ENCODE peak calls at places on chromosomes 11 and 22, in six cellular contexts. One of them, this sample, is unnamed.

GRCh38 chr11:43327987-43328386 is 16.2 kb downstream of the API5 start:
- DNase-seq in GM12878: no peak
- DNase-seq in pancreas: no peak
- DNase-seq in prostate gland: no peak
- DNase-seq in heart right ventricle: no peak
- DNase-seq in heart left ventricle: no peak
- DNase-seq in this sample: no peak

GRCh38 chr22:44127353-44127752 is 53.4 kb upstream of the PARVG start:
- DNase-seq in GM12878: no peak
- DNase-seq in pancreas: no peak
- DNase-seq in prostate gland: no peak
- DNase-seq in heart right ventricle: no peak
- DNase-seq in heart left ventricle: peak; percentile 50
- DNase-seq in this sample: no peak

GRCh38 chr22:50678218-50678650 is 5.6 kb downstream of the SHANK3 start:
- DNase-seq in GM12878: no peak
- DNase-seq in pancreas: no peak
- DNase-seq in prostate gland: no peak
- DNase-seq in heart right ventricle: no peak
- DNase-seq in heart left ventricle: no peak
- DNase-seq in this sample: no peak

GRCh38 chr11:60921777-60922335 is 2.4 kb upstream of the TMEM132A start:
- DNase-seq in GM12878: no peak
- DNase-seq in pancreas: no peak
- DNase-seq in prostate gland: no peak
- DNase-seq in heart right ventricle: no peak
- DNase-seq in heart left ventricle: no peak
- DNase-seq in this sample: no peak

GRCh38 chr11:48538991-48539390 is 50.4 kb downstream of the OR4A47 start:
- DNase-seq in GM12878: no peak
- DNase-seq in pancreas: no peak
- DNase-seq in prostate gland: no peak
- DNase-seq in heart right ventricle: no peak
- DNase-seq in heart left ventricle: no peak
- DNase-seq in this sample: no peak

GRCh38 chr22:35863432-35863831 is 145.8 kb downstream of the APOL5 start:
- DNase-seq in GM12878: no peak
- DNase-seq in pancreas: no peak
- DNase-seq in prostate gland: no peak
- DNase-seq in heart right ventricle: no peak
- DNase-seq in heart left ventricle: no peak
- DNase-seq in this sample: no peak

GRCh38 chr22:43375951-43376455 is 32.8 kb upstream of the SCUBE1 start:
- DNase-seq in GM12878: no peak
- DNase-seq in pancreas: no peak
- DNase-seq in prostate gland: no peak
- DNase-seq in heart right ventricle: no peak
- DNase-seq in heart left ventricle: no peak
- DNase-seq in this sample: no peak

GRCh38 chr11:109604506-109604905 is 182.5 kb downstream of the C11orf87 start:
- DNase-seq in GM12878: no peak
- DNase-seq in pancreas: no peak
- DNase-seq in prostate gland: no peak
- DNase-seq in heart right ventricle: no peak
- DNase-seq in heart left ventricle: no peak
- DNase-seq in this sample: no peak

GRCh38 chr11:74462009-74462408 is 5.3 kb downstream of the KCNE3 start:
- DNase-seq in GM12878: no peak
- DNase-seq in pancreas: peak; percentile 82
- DNase-seq in prostate gland: no peak
- DNase-seq in heart right ventricle: peak; percentile 74
- DNase-seq in heart left ventricle: peak; percentile 81
- DNase-seq in this sample: peak; percentile 83

GRCh38 chr11:41878158-41878557 is 418.7 kb upstream of the LRRC4C start:
- DNase-seq in GM12878: no peak
- DNase-seq in pancreas: no peak
- DNase-seq in prostate gland: no peak
- DNase-seq in heart right ventricle: no peak
- DNase-seq in heart left ventricle: no peak
- DNase-seq in this sample: no peak

GRCh38 chr22:20166703-20167102 is 15.8 kb upstream of the CCDC188 start:
- DNase-seq in GM12878: no peak
- DNase-seq in pancreas: no peak
- DNase-seq in prostate gland: no peak
- DNase-seq in heart right ventricle: no peak
- DNase-seq in heart left ventricle: no peak
- DNase-seq in this sample: no peak

GRCh38 chr11:2681408-2682145 is 18.2 kb downstream of the KCNQ1OT1 start:
- DNase-seq in GM12878: no peak
- DNase-seq in pancreas: no peak
- DNase-seq in prostate gland: no peak
- DNase-seq in heart right ventricle: no peak
- DNase-seq in heart left ventricle: no peak
- DNase-seq in this sample: peak; percentile 38

GRCh38 chr11:126474220-126474619 is 118.7 kb downstream of the ST3GAL4 start:
- DNase-seq in GM12878: no peak
- DNase-seq in pancreas: peak; percentile 89
- DNase-seq in prostate gland: no peak
- DNase-seq in heart right ventricle: no peak
- DNase-seq in heart left ventricle: peak; percentile 55
- DNase-seq in this sample: no peak

GRCh38 chr22:46063861-46064235 is 86.5 kb upstream of the PPARA start:
- DNase-seq in GM12878: no peak
- DNase-seq in pancreas: peak; percentile 41
- DNase-seq in prostate gland: peak; percentile 61
- DNase-seq in heart right ventricle: no peak
- DNase-seq in heart left ventricle: no peak
- DNase-seq in this sample: peak; percentile 26

GRCh38 chr22:37898441-37899181 is 7.5 kb upstream of the MICALL1 start:
- DNase-seq in GM12878: no peak
- DNase-seq in pancreas: peak; percentile 81
- DNase-seq in prostate gland: peak; percentile 81
- DNase-seq in heart right ventricle: no peak
- DNase-seq in heart left ventricle: no peak
- DNase-seq in this sample: no peak

GRCh38 chr11:67420646-67421420 is 5.4 kb downstream of the CARNS1 start:
- DNase-seq in GM12878: no peak
- DNase-seq in pancreas: peak; percentile 100
- DNase-seq in prostate gland: peak; percentile 96
- DNase-seq in heart right ventricle: peak; percentile 98
- DNase-seq in heart left ventricle: peak; percentile 97
- DNase-seq in this sample: peak; percentile 95

GRCh38 chr22:36348760-36349159 is 39.0 kb downstream of the MYH9 start:
- DNase-seq in GM12878: no peak
- DNase-seq in pancreas: no peak
- DNase-seq in prostate gland: no peak
- DNase-seq in heart right ventricle: peak; percentile 5
- DNase-seq in heart left ventricle: no peak
- DNase-seq in this sample: peak; percentile 73

GRCh38 chr11:102047305-102047924 is at the start of gene CFAP300:
- DNase-seq in GM12878: no peak
- DNase-seq in pancreas: peak; percentile 77
- DNase-seq in prostate gland: peak; percentile 77
- DNase-seq in heart right ventricle: peak; percentile 94
- DNase-seq in heart left ventricle: peak; percentile 88
- DNase-seq in this sample: peak; percentile 94

GRCh38 chr11:35281169-35281591 is 138.2 kb downstream of the SLC1A2 start:
- DNase-seq in GM12878: no peak
- DNase-seq in pancreas: no peak
- DNase-seq in prostate gland: no peak
- DNase-seq in heart right ventricle: no peak
- DNase-seq in heart left ventricle: no peak
- DNase-seq in this sample: no peak

GRCh38 chr11:122113836-122114235 is 2.2 kb downstream of the BLID start:
- DNase-seq in GM12878: no peak
- DNase-seq in pancreas: no peak
- DNase-seq in prostate gland: no peak
- DNase-seq in heart right ventricle: no peak
- DNase-seq in heart left ventricle: no peak
- DNase-seq in this sample: no peak

GRCh38 chr11:3346587-3346986 is 32.4 kb downstream of the ZNF195 start:
- DNase-seq in GM12878: no peak
- DNase-seq in pancreas: no peak
- DNase-seq in prostate gland: no peak
- DNase-seq in heart right ventricle: no peak
- DNase-seq in heart left ventricle: no peak
- DNase-seq in this sample: no peak

GRCh38 chr22:36486619-36487384 is 5.4 kb upstream of the TXN2 start:
- DNase-seq in GM12878: no peak
- DNase-seq in pancreas: no peak
- DNase-seq in prostate gland: peak; percentile 36
- DNase-seq in heart right ventricle: no peak
- DNase-seq in heart left ventricle: peak; percentile 53
- DNase-seq in this sample: no peak

GRCh38 chr11:108558222-108558621 is 35.3 kb downstream of the EXPH5 start:
- DNase-seq in GM12878: peak; percentile 56
- DNase-seq in pancreas: no peak
- DNase-seq in prostate gland: no peak
- DNase-seq in heart right ventricle: no peak
- DNase-seq in heart left ventricle: no peak
- DNase-seq in this sample: no peak

GRCh38 chr11:36509265-36509664 is 807 bp downstream of the TRAF6 start:
- DNase-seq in GM12878: no peak
- DNase-seq in pancreas: no peak
- DNase-seq in prostate gland: no peak
- DNase-seq in heart right ventricle: no peak
- DNase-seq in heart left ventricle: no peak
- DNase-seq in this sample: no peak

GRCh38 chr11:67652965-67653845 is 2.7 kb upstream of the ACY3 start:
- DNase-seq in GM12878: no peak
- DNase-seq in pancreas: no peak
- DNase-seq in prostate gland: no peak
- DNase-seq in heart right ventricle: no peak
- DNase-seq in heart left ventricle: no peak
- DNase-seq in this sample: peak; percentile 47

GRCh38 chr11:12950681-12951080 is 58.4 kb upstream of the RASSF10 start:
- DNase-seq in GM12878: no peak
- DNase-seq in pancreas: no peak
- DNase-seq in prostate gland: no peak
- DNase-seq in heart right ventricle: no peak
- DNase-seq in heart left ventricle: no peak
- DNase-seq in this sample: no peak

GRCh38 chr11:12121504-12121903 is 11.1 kb downstream of the MICAL2 start:
- DNase-seq in GM12878: no peak
- DNase-seq in pancreas: no peak
- DNase-seq in prostate gland: no peak
- DNase-seq in heart right ventricle: no peak
- DNase-seq in heart left ventricle: no peak
- DNase-seq in this sample: no peak

GRCh38 chr11:116840746-116841296 is 3.4 kb upstream of the APOA1 start:
- DNase-seq in GM12878: no peak
- DNase-seq in pancreas: no peak
- DNase-seq in prostate gland: no peak
- DNase-seq in heart right ventricle: no peak
- DNase-seq in heart left ventricle: no peak
- DNase-seq in this sample: no peak
- H3K27ac ChIP-seq in GM12878: no peak overlapping the region
- H3K27ac ChIP-seq in pancreas: no peak overlapping the region
- H3K27ac ChIP-seq in prostate gland: no peak overlapping the region
- H3K27ac ChIP-seq in heart right ventricle: no peak overlapping the region
- H3K27ac ChIP-seq in heart left ventricle: no peak overlapping the region
- H3K27ac ChIP-seq in this sample: no peak overlapping the region

GRCh38 chr22:21942407-21942895 is 10.2 kb downstream of the PPM1F start:
- DNase-seq in GM12878: no peak
- DNase-seq in pancreas: no peak
- DNase-seq in prostate gland: no peak
- DNase-seq in heart right ventricle: peak; percentile 90
- DNase-seq in heart left ventricle: peak; percentile 95
- DNase-seq in this sample: peak; percentile 86
- H3K4me3 ChIP-seq in GM12878: no peak overlapping the region
- H3K4me3 ChIP-seq in pancreas: no peak overlapping the region
- H3K4me3 ChIP-seq in prostate gland: no peak overlapping the region
- H3K4me3 ChIP-seq in heart right ventricle: no peak overlapping the region
- H3K4me3 ChIP-seq in heart left ventricle: no peak overlapping the region
- H3K4me3 ChIP-seq in this sample: peak overlapping the region; percentile 31

GRCh38 chr11:7143908-7144307 is 55.1 kb downstream of the RBMXL2 start:
- DNase-seq in GM12878: no peak
- DNase-seq in pancreas: no peak
- DNase-seq in prostate gland: no peak
- DNase-seq in heart right ventricle: no peak
- DNase-seq in heart left ventricle: no peak
- DNase-seq in this sample: no peak
- TF ChIP-seq CTCF in GM12878: peak; percentile 7
- TF ChIP-seq CTCF in pancreas: no peak
- TF ChIP-seq CTCF in prostate gland: peak; percentile 33
- TF ChIP-seq CTCF in heart right ventricle: peak; percentile 47
- TF ChIP-seq CTCF in heart left ventricle: peak; percentile 41
- TF ChIP-seq CTCF in this sample: no peak

DNA sequence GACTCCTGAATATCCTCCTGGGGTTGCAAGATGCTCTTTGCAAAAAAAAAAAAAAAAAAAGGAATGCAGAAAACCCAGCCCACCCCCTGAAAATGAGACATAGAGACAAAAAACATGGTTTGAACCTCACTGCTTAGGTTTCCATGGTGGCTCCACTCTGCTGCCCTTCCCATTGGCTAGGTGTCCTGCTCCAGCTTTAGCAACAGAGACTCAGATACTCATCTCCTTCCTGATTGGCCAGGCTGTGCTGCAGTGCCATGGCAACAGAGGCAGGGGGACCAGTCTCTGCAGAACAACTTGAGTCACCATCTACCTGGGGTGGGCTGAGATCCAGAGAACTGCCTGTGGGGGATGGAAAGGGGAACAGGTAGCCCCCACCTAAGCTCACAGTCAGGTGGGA is 17.4 kb upstream of the YWHAH start:
- DNase-seq in GM12878: no peak
- DNase-seq in pancreas: no peak
- DNase-seq in prostate gland: no peak
- DNase-seq in heart right ventricle: no peak
- DNase-seq in heart left ventricle: no peak
- DNase-seq in this sample: no peak
- H3K27ac ChIP-seq in GM12878: no peak overlapping the region
- H3K27ac ChIP-seq in pancreas: no peak overlapping the region
- H3K27ac ChIP-seq in prostate gland: no peak overlapping the region
- H3K27ac ChIP-seq in heart right ventricle: no peak overlapping the region
- H3K27ac ChIP-seq in heart left ventricle: no peak overlapping the region
- H3K27ac ChIP-seq in this sample: no peak overlapping the region

DNA sequence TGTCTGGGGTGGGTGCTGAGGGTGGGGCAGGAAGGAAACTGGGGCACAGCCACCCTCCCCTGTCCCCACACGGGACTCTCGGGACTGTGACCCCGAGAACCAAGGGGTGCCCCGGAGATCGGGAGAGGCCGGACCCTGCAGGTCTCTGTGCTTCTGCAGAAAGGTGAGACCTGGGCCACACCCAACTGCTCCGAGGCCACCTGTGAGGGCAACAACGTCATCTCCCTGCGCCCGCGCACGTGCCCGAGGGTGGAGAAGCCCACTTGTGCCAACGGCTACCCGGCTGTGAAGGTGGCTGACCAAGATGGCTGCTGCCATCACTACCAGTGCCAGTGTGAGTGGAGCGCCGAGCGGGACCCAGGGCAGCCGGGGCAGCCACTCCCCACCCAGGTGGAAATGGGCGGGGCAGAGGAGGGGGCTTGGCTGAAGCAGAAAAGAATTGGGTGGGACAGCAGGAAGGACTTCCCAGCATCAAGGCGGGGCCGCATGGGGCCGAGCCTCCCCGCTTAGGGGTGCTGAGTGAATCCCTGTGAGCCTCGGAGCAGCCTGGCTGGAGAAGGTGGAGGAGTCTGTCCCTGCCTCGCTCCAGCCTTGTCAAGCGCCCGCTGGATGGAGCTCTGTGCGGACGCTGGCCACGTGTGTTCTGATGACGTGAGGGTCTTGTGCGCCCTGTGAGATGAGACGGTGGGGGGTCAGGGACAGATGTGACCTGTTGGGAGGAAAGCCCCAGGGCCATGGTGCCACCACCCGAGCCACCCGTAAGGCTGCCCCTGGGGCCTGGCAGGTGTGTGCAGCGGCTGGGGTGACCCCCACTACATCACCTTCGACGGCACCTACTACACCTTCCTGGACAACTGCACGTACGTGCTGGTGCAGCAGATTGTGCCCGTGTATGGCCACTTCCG is 29.3 kb upstream of the MUC5B start:
- DNase-seq in GM12878: no peak
- DNase-seq in pancreas: peak; percentile 24
- DNase-seq in prostate gland: no peak
- DNase-seq in heart right ventricle: no peak
- DNase-seq in heart left ventricle: no peak
- DNase-seq in this sample: peak; percentile 68
- H3K4me3 ChIP-seq in GM12878: no peak overlapping the region
- H3K4me3 ChIP-seq in pancreas: no peak overlapping the region
- H3K4me3 ChIP-seq in prostate gland: no peak overlapping the region
- H3K4me3 ChIP-seq in heart right ventricle: no peak overlapping the region
- H3K4me3 ChIP-seq in heart left ventricle: no peak overlapping the region
- H3K4me3 ChIP-seq in this sample: no peak overlapping the region

This sample was measured in coronary artery.